ENCODE peak calls at places on chromosomes 4 and X, in eight cellular contexts. O is testis, Y is BJ, M is glutamatergic neuron, R is cardiac fibroblast, L is lung, B is choroid plexus epithelial cell, X is coronary artery. G is an unnamed sample.

GRCh38 chr4:146342600-146343192 is 128.4 kb downstream of the REELD1 start:
- DNase-seq in L (no peak), R (peak; percentile 66), X (no peak), M (no peak), Y (no peak), B (peak; percentile 72), O (peak; percentile 30), G (no peak)

GRCh38 chr4:53653484-53654053 is 62.3 kb upstream of the LNX1 start:
- DNase-seq in O (peak; percentile 36), Y (no peak), R (peak; percentile 48), B (peak; percentile 32), X (no peak), L (no peak), M (no peak), G (no peak)

GRCh38 chr4:71607780-71608673 is 175.9 kb downstream of the GC start:
- DNase-seq in X (no peak), M (no peak), O (no peak), L (no peak), B (peak; percentile 7), R (peak; percentile 59), Y (peak; percentile 3), G (no peak)

GRCh38 chr4:38531126-38531737 is 132.8 kb upstream of the KLF3 start:
- DNase-seq in L (no peak), Y (no peak), R (peak; percentile 32), M (no peak), B (peak; percentile 51), X (no peak), O (no peak), G (peak; percentile 51)

GRCh38 chr4:135277116-135277979 is 1075.8 kb upstream of the PABPC4L start:
- DNase-seq in X (no peak), R (peak; percentile 31), M (no peak), B (peak; percentile 44), O (no peak), Y (no peak), L (no peak), G (no peak)

GRCh38 chr4:74768857-74769525 is 25.3 kb downstream of the BTC start:
- DNase-seq in O (no peak), Y (no peak), M (no peak), X (no peak), L (no peak), R (peak; percentile 64), B (peak; percentile 50), G (no peak)

GRCh38 chrX:43813898-43814297 is 68.4 kb downstream of the MAOB start:
- DNase-seq in B (peak; percentile 5), O (no peak), X (no peak), L (no peak), R (no peak), Y (no peak), M (peak; percentile 9), G (no peak)

GRCh38 chrX:13721819-13722527 is 12.4 kb downstream of the TRAPPC2 start:
- DNase-seq in X (no peak), O (no peak), L (no peak), R (peak; percentile 58), B (peak; percentile 81), M (no peak), Y (peak; percentile 7), G (no peak)

GRCh38 chr4:124753941-124754581 is 41.5 kb upstream of the ANKRD50 start:
- DNase-seq in M (no peak), O (no peak), B (no peak), R (no peak), Y (no peak), L (peak; percentile 62), X (no peak), G (no peak)

GRCh38 chr4:118396881-118397666 is 44.3 kb upstream of the PRSS12 start:
- DNase-seq in X (no peak), O (no peak), Y (no peak), M (no peak), L (no peak), B (peak; percentile 15), R (no peak), G (no peak)

GRCh38 chr4:15897577-15897976 is 41.0 kb downstream of the FGFBP1 start:
- DNase-seq in M (no peak), X (no peak), Y (no peak), R (no peak), B (no peak), O (no peak), L (no peak), G (no peak)

GRCh38 chr4:51930557-51930956 is 87.6 kb downstream of the DCUN1D4 start:
- DNase-seq in X (no peak), O (no peak), Y (no peak), L (no peak), R (peak; percentile 19), B (peak; percentile 22), M (no peak), G (no peak)

GRCh38 chrX:39705299-39705698 is 392.5 kb downstream of the BCOR start:
- DNase-seq in M (no peak), L (peak; percentile 75), Y (peak; percentile 41), R (peak; percentile 91), X (no peak), B (peak; percentile 93), O (peak; percentile 42), G (no peak)

GRCh38 chrX:40012039-40012799 is 85.5 kb downstream of the BCOR start:
- DNase-seq in X (no peak), R (peak; percentile 67), B (peak; percentile 71), Y (no peak), M (no peak), O (no peak), L (no peak), G (peak; percentile 50)

GRCh38 chrX:51496501-51497291 is at the start of gene NUDT11:
- DNase-seq in O (peak; percentile 83), M (peak; percentile 85), Y (no peak), L (peak; percentile 32), R (peak; percentile 77), B (peak; percentile 69), X (peak; percentile 74), G (peak; percentile 55)

GRCh38 chr4:149353241-149353640 is 462.4 kb downstream of the IQCM start:
- DNase-seq in O (no peak), M (no peak), B (no peak), Y (no peak), L (no peak), X (no peak), R (no peak), G (no peak)

GRCh38 chr4:145069361-145069760 is 28.6 kb downstream of the ANAPC10 start:
- DNase-seq in Y (no peak), M (no peak), X (no peak), O (no peak), L (no peak), B (peak; percentile 70), R (no peak), G (no peak)

GRCh38 chr4:12446237-12446636 is 1017.5 kb upstream of the HS3ST1 start:
- DNase-seq in L (no peak), Y (no peak), M (no peak), R (peak; percentile 36), B (no peak), X (no peak), O (no peak), G (no peak)

GRCh38 chr4:42397635-42398447 is 553 bp downstream of the SHISA3 start:
- DNase-seq in Y (no peak), R (peak; percentile 47), M (peak; percentile 65), O (no peak), B (no peak), L (no peak), X (no peak), G (peak; percentile 57)

GRCh38 chr4:113757486-113757885 is 4.1 kb downstream of the CAMK2D start:
- DNase-seq in O (no peak), R (no peak), Y (no peak), B (no peak), L (no peak), M (no peak), X (no peak), G (no peak)

GRCh38 chr4:145847764-145848163 is 90.9 kb downstream of the ZNF827 start:
- DNase-seq in B (no peak), L (no peak), Y (no peak), M (no peak), O (no peak), R (no peak), X (no peak), G (no peak)

GRCh38 chr4:123304151-123305021 is 92.2 kb upstream of the SPRY1 start:
- DNase-seq in O (peak; percentile 57), R (no peak), B (peak; percentile 22), X (no peak), Y (no peak), M (peak; percentile 51), L (no peak), G (no peak)

GRCh38 chr4:123301942-123302341 is 94.7 kb upstream of the SPRY1 start:
- DNase-seq in B (no peak), O (no peak), Y (no peak), L (no peak), X (no peak), R (no peak), M (no peak), G (no peak)

GRCh38 chr4:123300625-123301024 is 96.0 kb upstream of the SPRY1 start:
- DNase-seq in B (no peak), Y (no peak), O (no peak), L (no peak), M (no peak), R (no peak), X (no peak), G (no peak)

GRCh38 chr4:123308667-123309066 is 87.9 kb upstream of the SPRY1 start:
- DNase-seq in R (no peak), Y (no peak), X (no peak), L (no peak), B (no peak), M (no peak), O (no peak), G (no peak)

DNA sequence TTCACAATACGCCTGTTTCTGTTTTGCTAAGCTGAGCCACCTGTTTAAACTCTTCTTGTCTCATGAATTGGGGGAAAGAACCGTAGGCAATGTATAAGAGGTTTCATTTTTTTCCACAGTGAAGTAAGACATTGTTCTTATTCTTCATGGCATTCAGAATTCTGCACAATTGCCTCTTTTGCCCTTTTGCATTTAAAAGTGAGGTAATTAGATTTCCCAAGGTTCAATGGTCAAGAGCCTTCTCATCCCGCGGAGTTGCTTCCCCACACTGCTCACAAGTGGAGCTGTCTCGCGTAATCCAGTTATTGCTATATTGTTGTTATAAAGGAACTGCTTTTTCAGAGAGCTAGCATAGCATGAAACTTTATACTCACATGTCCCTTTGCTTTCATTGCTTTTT is 90.8 kb upstream of the SPRY1 start:
- DNase-seq in B (no peak), L (no peak), M (no peak), X (no peak), R (no peak), O (no peak), Y (no peak), G (no peak)
- TF ChIP-seq CTCF in B (no peak), L (no peak), M (no peak), X (no peak), R (no peak), O (no peak), Y (no peak), G (no peak)

GRCh38 chr4:100823993-100824323 is 306.1 kb upstream of the EMCN start:
- DNase-seq in B (no peak), X (no peak), R (no peak), Y (no peak), O (no peak), M (no peak), L (no peak), G (no peak)
- TF ChIP-seq CTCF in B (no peak), X (no peak), R (no peak), Y (no peak), O (no peak), M (no peak), L (no peak), G (no peak)

GRCh38 chr4:128385683-128386304 is 98.2 kb upstream of the PGRMC2 start:
- DNase-seq in B (peak; percentile 87), Y (no peak), L (no peak), O (no peak), X (no peak), M (no peak), R (peak; percentile 58), G (peak; percentile 17)
- TF ChIP-seq CTCF in B (peak; percentile 52), Y (no peak), L (no peak), O (no peak), X (no peak), M (no peak), R (no peak), G (no peak)

GRCh38 chrX:153884136-153885076 is 1.6 kb downstream of the L1CAM start:
- DNase-seq in L (no peak), R (no peak), O (no peak), Y (no peak), M (no peak), B (no peak), X (no peak), G (no peak)
- TF ChIP-seq CTCF in L (no peak), R (no peak), O (no peak), Y (no peak), M (no peak), B (no peak), X (no peak), G (no peak)

G was measured in GM13976.